ENCODE peak calls at places on chromosomes 11 and 22, in five cellular contexts. A, K, O, Q and W are unnamed samples.

GRCh38 chr22:16969508-16970327 is 38.3 kb downstream of the GAB4 start:
- DNase-seq in O (no peak), A (no peak), K (no peak), Q (no peak), W (no peak)

GRCh38 chr22:46447906-46448669 is 89.3 kb downstream of the CELSR1 start:
- DNase-seq in K (no peak), A (no peak), O (no peak), Q (no peak), W (no peak)

GRCh38 chr11:66426314-66426713 is 5.5 kb downstream of the NPAS4 start:
- DNase-seq in K (no peak), A (no peak), Q (no peak), O (no peak), W (no peak)

GRCh38 chr11:122127020-122127419 is 11.0 kb upstream of the BLID start:
- DNase-seq in K (no peak), Q (no peak), A (no peak), O (no peak), W (no peak)

GRCh38 chr11:65170058-65170534 is at the start of gene SPDYC:
- DNase-seq in Q (no peak), O (no peak), A (no peak), K (no peak), W (no peak)

GRCh38 chr11:61725632-61726280 is 26.7 kb upstream of the MYRF start:
- DNase-seq in Q (peak; percentile 67), O (no peak), K (no peak), A (no peak), W (no peak)

GRCh38 chr11:125295922-125296321 is 131.4 kb downstream of the PKNOX2 start:
- DNase-seq in K (no peak), Q (no peak), A (no peak), O (no peak), W (no peak)

GRCh38 chr11:109641549-109641948 is 219.6 kb downstream of the C11orf87 start:
- DNase-seq in O (no peak), K (no peak), A (no peak), Q (peak; percentile 1), W (peak; percentile 67)

GRCh38 chr22:25668437-25668836 is 73.6 kb upstream of the MYO18B start:
- DNase-seq in A (no peak), K (peak; percentile 3), Q (peak; percentile 95), O (no peak), W (no peak)

GRCh38 chr11:71170619-71171018 is 81.8 kb downstream of the SHANK2 start:
- DNase-seq in O (no peak), A (no peak), Q (no peak), K (no peak), W (peak; percentile 7)

GRCh38 chr11:26199341-26199740 is 132.6 kb upstream of the ANO3 start:
- DNase-seq in O (no peak), K (no peak), A (peak; percentile 4), Q (peak; percentile 74), W (peak; percentile 11)

GRCh38 chr11:74330065-74330858 is 18.8 kb upstream of the P4HA3 start:
- DNase-seq in Q (peak; percentile 38), O (no peak), K (no peak), A (no peak), W (no peak)

GRCh38 chr11:64292458-64293254 is 1.6 kb downstream of the KCNK4 start:
- DNase-seq in K (no peak), A (no peak), Q (no peak), O (no peak), W (no peak)

GRCh38 chr11:64650923-64651523 is 60.0 kb downstream of the SLC22A12 start:
- DNase-seq in Q (peak; percentile 8), O (no peak), A (peak; percentile 31), K (no peak), W (no peak)

GRCh38 chr11:1862588-1863351 is 9.9 kb downstream of the LSP1 start:
- DNase-seq in O (no peak), A (no peak), Q (no peak), K (peak; percentile 8), W (no peak)

GRCh38 chr22:37015587-37015878 is 3.7 kb downstream of the TST start:
- DNase-seq in Q (no peak), A (no peak), K (no peak), O (no peak), W (no peak)

GRCh38 chr11:33970984-33971466 is 79.1 kb upstream of the LMO2 start:
- DNase-seq in Q (peak; percentile 62), K (peak; percentile 13), O (no peak), A (peak; percentile 4), W (peak; percentile 96)

GRCh38 chr22:23053051-23053707 is 17.1 kb upstream of the GNAZ start:
- DNase-seq in A (no peak), K (no peak), O (no peak), Q (no peak), W (no peak)

GRCh38 chr11:112810951-112811350 is 150.3 kb upstream of the NCAM1 start:
- DNase-seq in O (no peak), A (no peak), Q (no peak), K (no peak), W (no peak)

GRCh38 chr22:17267661-17268330 is 48.6 kb upstream of the ADA2 start:
- DNase-seq in Q (no peak), A (no peak), K (no peak), O (no peak), W (no peak)

GRCh38 chr22:45490836-45491235 is 11.8 kb upstream of the FBLN1 start:
- DNase-seq in O (no peak), Q (no peak), K (no peak), A (no peak), W (no peak)

GRCh38 chr22:40665312-40665711 is 14.0 kb upstream of the MCHR1 start:
- DNase-seq in A (peak; percentile 83), Q (peak; percentile 48), O (no peak), K (no peak), W (no peak)

GRCh38 chr11:64894070-64894811 is 15.8 kb upstream of the EHD1 start:
- DNase-seq in O (peak; percentile 91), K (no peak), Q (peak; percentile 69), A (peak; percentile 35), W (peak; percentile 72)

GRCh38 chr22:28955817-28956216 is 72.4 kb downstream of the ZNRF3 start:
- DNase-seq in O (peak; percentile 54), K (no peak), A (peak; percentile 14), Q (peak; percentile 22), W (no peak)

GRCh38 chr11:132125855-132126841 is 755.7 kb downstream of the NTM start:
- DNase-seq in K (peak; percentile 14), O (no peak), A (peak; percentile 61), Q (peak; percentile 34), W (peak; percentile 75)

GRCh38 chr11:67662806-67663514 is 11.5 kb downstream of the ALDH3B2 start:
- DNase-seq in O (no peak), A (no peak), K (no peak), Q (no peak), W (no peak)

GRCh38 chr11:108589136-108589535 is 4.4 kb downstream of the EXPH5 start:
- DNase-seq in K (no peak), A (peak; percentile 2), Q (no peak), O (no peak), W (no peak)

GRCh38 chr11:86632499-86633269 is 39.7 kb downstream of the ME3 start:
- DNase-seq in K (peak; percentile 97), O (no peak), A (no peak), Q (peak; percentile 91), W (peak; percentile 83)

GRCh38 chr11:27254744-27255446 is 108.1 kb downstream of the CCDC34 start:
- DNase-seq in K (no peak), Q (peak; percentile 5), A (no peak), O (no peak), W (no peak)

GRCh38 chr11:101336155-101336554 is 206.5 kb upstream of the PGR start:
- DNase-seq in O (no peak), A (no peak), Q (no peak), K (no peak), W (no peak)

GRCh38 chr11:66904981-66905521 is 48.2 kb downstream of the LRFN4 start:
- DNase-seq in Q (no peak), O (no peak), K (no peak), A (peak; percentile 39), W (no peak)

GRCh38 chr11:9495780-9496514 is 35.1 kb downstream of the ZNF143 start:
- DNase-seq in Q (no peak), K (no peak), O (no peak), A (no peak), W (no peak)

GRCh38 chr11:17073370-17074027 is 4.0 kb downstream of the RPS13 start:
- DNase-seq in O (no peak), A (no peak), Q (no peak), K (no peak), W (no peak)

GRCh38 chr11:86066033-86066432 is 2.9 kb downstream of the PICALM start:
- DNase-seq in O (no peak), K (no peak), A (no peak), Q (no peak), W (no peak)

GRCh38 chr11:124897681-124898680 is at the start of gene ROBO4:
- DNase-seq in O (no peak), K (peak; percentile 93), A (no peak), Q (peak; percentile 92), W (no peak)